ENCODE peak calls at places on chromosome 2, in five cellular contexts. D is glutamatergic neuron, R is lung, Q is BE2C, N is lower lobe of right lung. Y is an unnamed sample.

GRCh38 chr2:61620244-61621159 is 82.3 kb upstream of the XPO1 start:
- DNase-seq in N (no peak), D (no peak), Q (no peak), R (no peak), Y (no peak)

GRCh38 chr2:195633573-195633870 is 23.5 kb upstream of the SLC39A10 start:
- DNase-seq in N (no peak), R (no peak), Q (no peak), D (no peak), Y (no peak)

GRCh38 chr2:39128919-39129391 is 8.1 kb upstream of the SOS1 start:
- DNase-seq in N (no peak), Q (no peak), D (no peak), R (no peak), Y (no peak)

GRCh38 chr2:220528180-220528579 is 900.8 kb downstream of the SLC4A3 start:
- DNase-seq in D (no peak), N (no peak), Q (no peak), R (no peak), Y (no peak)

GRCh38 chr2:96431319-96431718 is 73.8 kb downstream of the NEURL3 start:
- DNase-seq in N (no peak), Q (no peak), R (no peak), D (no peak), Y (no peak)

GRCh38 chr2:68441994-68442322 is 25.1 kb downstream of the FBXO48 start:
- DNase-seq in Q (no peak), N (no peak), R (no peak), D (no peak), Y (no peak)

GRCh38 chr2:195672674-195673073 is 15.6 kb downstream of the SLC39A10 start:
- DNase-seq in D (no peak), N (no peak), Q (no peak), R (no peak), Y (no peak)

GRCh38 chr2:231866450-231866849 is 59.7 kb downstream of the NPPC start:
- DNase-seq in D (no peak), N (no peak), R (no peak), Q (no peak), Y (no peak)

GRCh38 chr2:46171441-46171953 is 125.7 kb upstream of the EPAS1 start:
- DNase-seq in Q (no peak), N (no peak), R (no peak), D (no peak), Y (no peak)

GRCh38 chr2:68365087-68365486 is at the start of gene PLEK:
- DNase-seq in N (peak; percentile 84), D (no peak), Q (no peak), R (peak; percentile 60), Y (no peak)

GRCh38 chr2:85053802-85054201 is 79.4 kb upstream of the TCF7L1 start:
- DNase-seq in D (no peak), Q (no peak), R (no peak), N (no peak), Y (no peak)

GRCh38 chr2:232781765-232782164 is 5.4 kb upstream of the KCNJ13 start:
- DNase-seq in N (no peak), D (no peak), R (no peak), Q (no peak), Y (no peak)

GRCh38 chr2:54237428-54237827 is 18.6 kb downstream of the TSPYL6 start:
- DNase-seq in N (no peak), Q (no peak), R (no peak), D (no peak), Y (no peak)

GRCh38 chr2:234446404-234447076 is 50.3 kb downstream of the ARL4C start:
- DNase-seq in R (peak; percentile 54), D (no peak), Q (no peak), N (peak; percentile 86), Y (no peak)

GRCh38 chr2:184498936-184499335 is 99.4 kb upstream of the ZNF804A start:
- DNase-seq in D (no peak), Q (no peak), N (no peak), R (no peak), Y (no peak)

GRCh38 chr2:45009928-45010705 is 865 bp upstream of the SIX2 start:
- DNase-seq in Q (peak; percentile 40), D (peak; percentile 52), N (no peak), R (peak; percentile 59), Y (no peak)

GRCh38 chr2:182650704-182651103 is 65.4 kb upstream of the DNAJC10 start:
- DNase-seq in Q (no peak), R (no peak), N (no peak), D (no peak), Y (no peak)

GRCh38 chr2:71674158-71674807 is 220.9 kb downstream of the DYSF start:
- DNase-seq in R (no peak), D (no peak), Q (no peak), N (no peak), Y (no peak)

GRCh38 chr2:98091738-98092137 is 4.8 kb downstream of the VWA3B start:
- DNase-seq in Q (no peak), R (no peak), D (no peak), N (no peak), Y (no peak)

GRCh38 chr2:237304763-237305514 is 109.0 kb downstream of the COL6A3 start:
- DNase-seq in D (no peak), R (no peak), Q (no peak), N (no peak), Y (no peak)

GRCh38 chr2:51103205-51103604 is 71.3 kb upstream of the NRXN1 start:
- DNase-seq in Q (no peak), N (peak; percentile 51), D (peak; percentile 41), R (peak; percentile 30), Y (peak; percentile 66)

GRCh38 chr2:191264647-191265079 is 19.5 kb downstream of the MYO1B start:
- DNase-seq in R (no peak), N (no peak), D (no peak), Q (no peak), Y (no peak)

GRCh38 chr2:25076749-25077148 is 34.9 kb downstream of the EFR3B start:
- DNase-seq in D (no peak), Q (peak; percentile 37), R (no peak), N (no peak), Y (no peak)

GRCh38 chr2:2887772-2888387 is 489.7 kb downstream of the EIPR1 start:
- DNase-seq in N (no peak), Q (no peak), D (no peak), R (no peak), Y (no peak)

GRCh38 chr2:204948364-204948763 is 403.1 kb downstream of the PARD3B start:
- DNase-seq in Q (no peak), D (no peak), N (no peak), R (no peak), Y (no peak)

GRCh38 chr2:122300758-122301157 is 545.3 kb downstream of the TSN start:
- DNase-seq in N (no peak), R (no peak), D (no peak), Q (no peak), Y (no peak)

GRCh38 chr2:14907014-14907612 is 274.6 kb downstream of the LRATD1 start:
- DNase-seq in Q (no peak), R (no peak), N (no peak), D (no peak), Y (no peak)

GRCh38 chr2:17300141-17300540 is 218.1 kb downstream of the RAD51AP2 start:
- DNase-seq in Q (no peak), R (no peak), D (no peak), N (no peak), Y (no peak)

GRCh38 chr2:39682078-39682477 is 16.4 kb downstream of the TMEM178A start:
- DNase-seq in Q (no peak), N (no peak), R (no peak), D (no peak), Y (no peak)

GRCh38 chr2:146323564-146323963 is 1521.3 kb upstream of the ACVR2A start:
- DNase-seq in N (no peak), Q (no peak), D (no peak), R (no peak), Y (no peak)

GRCh38 chr2:182949572-182950189 is 83.2 kb upstream of the FRZB start:
- DNase-seq in D (peak; percentile 27), Q (no peak), R (no peak), N (no peak), Y (no peak)

DNA sequence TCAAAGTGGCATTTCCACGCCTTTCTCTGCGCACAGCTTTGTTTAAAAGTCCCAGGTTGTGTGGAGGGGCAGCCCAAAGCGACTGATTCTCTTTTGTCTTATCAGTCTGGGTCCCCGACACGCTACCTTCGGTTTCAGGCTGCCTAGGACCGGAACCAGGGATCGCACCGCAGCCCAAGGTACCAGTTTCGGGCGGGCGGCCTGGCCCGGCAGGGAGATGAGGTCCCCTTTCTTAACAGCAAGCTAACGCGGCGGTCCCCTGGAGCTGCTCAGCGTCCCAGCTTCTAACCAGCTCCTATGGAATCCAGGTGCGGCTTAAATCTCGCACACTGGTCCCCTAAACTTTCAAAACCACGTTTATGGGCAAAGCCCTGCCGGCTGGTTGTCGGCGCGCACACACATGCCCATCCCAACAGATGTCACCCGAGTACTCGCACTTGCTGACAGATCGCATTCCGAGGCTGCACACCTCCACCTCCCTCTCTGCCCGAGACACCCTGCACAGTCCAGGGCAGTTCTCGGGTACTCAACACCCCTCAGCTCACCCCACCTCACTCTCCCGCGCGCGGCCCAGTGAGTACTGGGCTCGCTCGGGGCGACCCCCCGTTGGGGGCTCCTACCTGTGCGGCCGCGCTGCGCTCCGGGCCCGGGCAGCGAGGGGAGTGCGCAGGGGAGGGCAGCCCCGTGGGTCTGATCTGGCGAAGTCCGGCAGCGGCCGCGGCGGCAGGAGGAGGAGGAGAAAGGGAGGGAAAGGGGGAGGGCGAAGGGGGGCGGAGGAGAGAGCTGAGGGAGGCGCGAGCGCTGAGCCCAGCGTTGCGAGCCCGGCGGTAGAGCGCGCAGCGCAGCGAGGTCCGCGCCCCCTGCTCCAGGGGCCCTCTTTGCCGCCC is at the start of gene EFEMP1:
- DNase-seq in Q (peak; percentile 27), D (peak; percentile 80), N (peak; percentile 82), R (peak; percentile 83), Y (peak; percentile 73)
- TF ChIP-seq CTCF in Q (no peak), D (no peak), N (no peak), R (no peak), Y (no peak)

DNA sequence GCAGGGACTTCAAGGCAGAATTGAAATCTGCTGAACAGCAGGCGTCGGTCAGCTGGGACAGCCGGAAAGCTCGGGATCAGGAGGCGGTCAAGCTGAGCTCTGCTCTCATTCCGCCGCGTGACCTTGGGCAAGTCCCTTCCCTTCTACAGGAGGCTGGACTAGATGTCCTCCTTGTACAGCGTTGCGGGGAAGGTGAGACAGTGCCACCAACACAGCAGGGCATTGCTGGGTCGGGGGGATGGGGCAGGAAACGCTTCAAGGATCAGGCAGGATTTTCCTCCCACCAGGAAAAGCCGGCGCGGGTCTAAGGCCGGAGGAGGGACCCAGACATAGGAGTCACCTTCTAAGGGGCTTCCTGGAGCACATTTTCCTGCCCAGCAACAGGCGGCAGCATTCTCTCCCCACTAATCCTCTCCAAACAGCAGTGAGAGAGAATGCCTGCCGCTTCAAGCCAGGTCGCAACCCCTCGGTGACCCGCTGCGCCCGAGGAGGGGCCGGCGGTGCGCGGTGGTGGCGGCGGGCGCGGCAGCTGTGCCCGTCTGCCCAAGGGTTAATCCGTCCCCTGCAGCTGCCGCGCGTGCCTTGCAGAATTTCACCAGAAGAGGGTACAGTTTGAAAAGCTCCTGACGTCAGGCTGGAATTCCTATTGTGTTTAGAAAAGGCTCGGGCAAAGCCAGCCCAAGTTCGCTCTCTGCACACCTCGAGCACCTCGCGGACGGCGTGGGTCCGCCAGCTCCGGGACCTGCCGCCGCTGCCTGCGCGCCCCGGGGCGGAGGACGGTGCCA is at the start of gene KCNF1:
- DNase-seq in D (peak; percentile 79), R (no peak), Q (peak; percentile 61), N (no peak), Y (no peak)
- TF ChIP-seq CTCF in D (peak; percentile 31), R (no peak), Q (peak; percentile 47), N (no peak), Y (peak; percentile 62)

GRCh38 chr2:200966770-200967169 is 3.3 kb upstream of the ORC2 start:
- DNase-seq in N (no peak), Q (peak; percentile 14), D (no peak), R (no peak), Y (no peak)
- TF ChIP-seq CTCF in N (no peak), Q (peak; percentile 2), D (no peak), R (no peak), Y (no peak)

GRCh38 chr2:175568109-175568730 is 386.7 kb upstream of the ATP5MC3 start:
- DNase-seq in N (no peak), R (no peak), Q (no peak), D (no peak), Y (no peak)
- TF ChIP-seq CTCF in N (no peak), R (no peak), Q (no peak), D (no peak), Y (no peak)

Y was measured in type B pancreatic cell.